ENCODE peak calls at places on chromosomes 2 and 18, in eight cellular contexts. S is left lung, N is neural crest cell, K is EL, O is LoVo, X is iPS DF 19.7, B is ACHN, I is NT2/D1. F is an unnamed sample.
A peak's percentile ranks its signal among the peaks of the same experiment; 100 is the strongest.

GRCh38 chr2:226514895-226515294 is 284.7 kb downstream of the IRS1 start:
- DNase-seq in S (no peak), N (no peak), K (peak; percentile 46), O (peak; percentile 50), X (no peak), B (no peak), I (no peak), F (peak; percentile 34)

GRCh38 chr2:28102455-28102874 is 211.9 kb downstream of the BABAM2 start:
- DNase-seq in S (no peak), N (no peak), K (peak; percentile 78), O (no peak), X (no peak), B (no peak), I (no peak), F (peak; percentile 93)

GRCh38 chr2:3738454-3738853 is 35.1 kb downstream of the DCDC2C start:
- DNase-seq in S (no peak), N (peak; percentile 16), K (peak; percentile 5), O (peak; percentile 5), X (no peak), B (peak; percentile 69), I (peak; percentile 43), F (peak; percentile 36)

GRCh38 chr2:211941359-211941758 is 597.2 kb downstream of the ERBB4 start:
- DNase-seq in S (no peak), N (no peak), K (no peak), O (no peak), X (no peak), B (no peak), I (no peak), F (no peak)

GRCh38 chr18:12989397-12990127 is 1.6 kb upstream of the CEP192 start:
- DNase-seq in S (no peak), N (no peak), K (no peak), O (no peak), X (no peak), B (no peak), I (no peak), F (no peak)

GRCh38 chr18:14948163-14948540 is 200.2 kb downstream of the ANKRD30B start:
- DNase-seq in S (no peak), N (no peak), K (no peak), O (no peak), X (no peak), B (no peak), I (no peak), F (no peak)

GRCh38 chr2:84906108-84906899 is 848 bp downstream of the TMSB10 start:
- DNase-seq in S (peak; percentile 90), N (no peak), K (no peak), O (no peak), X (no peak), B (no peak), I (no peak), F (no peak)

GRCh38 chr2:11343626-11344341 is 652 bp downstream of the ROCK2 start:
- DNase-seq in S (peak; percentile 90), N (peak; percentile 42), K (peak; percentile 56), O (peak; percentile 43), X (no peak), B (peak; percentile 39), I (peak; percentile 28), F (peak; percentile 27)

GRCh38 chr2:143205106-143205764 is 76.0 kb downstream of the ARHGAP15 start:
- DNase-seq in S (no peak), N (no peak), K (peak; percentile 1), O (peak; percentile 3), X (no peak), B (peak; percentile 27), I (no peak), F (peak; percentile 3)

GRCh38 chr2:22628183-22628582 is 756.8 kb upstream of the KLHL29 start:
- DNase-seq in S (no peak), N (no peak), K (no peak), O (no peak), X (no peak), B (no peak), I (no peak), F (no peak)

GRCh38 chr18:2536493-2536892 is 34.8 kb downstream of the METTL4 start:
- DNase-seq in S (no peak), N (no peak), K (peak; percentile 95), O (no peak), X (no peak), B (no peak), I (no peak), F (peak; percentile 64)

GRCh38 chr2:241339839-241340471 is 16.1 kb upstream of the FARP2 start:
- DNase-seq in S (no peak), N (no peak), K (no peak), O (no peak), X (no peak), B (no peak), I (no peak), F (no peak)

GRCh38 chr18:41457730-41458129 is 497.3 kb upstream of the PIK3C3 start:
- DNase-seq in S (no peak), N (no peak), K (no peak), O (no peak), X (no peak), B (no peak), I (no peak), F (no peak)

GRCh38 chr2:85257359-85258193 is 70.2 kb downstream of the TGOLN2 start:
- DNase-seq in S (no peak), N (no peak), K (peak; percentile 37), O (no peak), X (no peak), B (no peak), I (no peak), F (no peak)

GRCh38 chr2:184598313-184599053 is at the start of gene ZNF804A:
- DNase-seq in S (peak; percentile 90), N (peak; percentile 50), K (peak; percentile 38), O (no peak), X (no peak), B (peak; percentile 55), I (no peak), F (peak; percentile 54)

GRCh38 chr2:206657087-206657486 is 14.8 kb downstream of the FAM237A start:
- DNase-seq in S (no peak), N (no peak), K (no peak), O (no peak), X (no peak), B (no peak), I (no peak), F (no peak)

GRCh38 chr2:7736646-7737305 is 819.6 kb downstream of the RNF144A start:
- DNase-seq in S (no peak), N (no peak), K (peak; percentile 49), O (no peak), X (no peak), B (no peak), I (no peak), F (no peak)

GRCh38 chr2:16314001-16314400 is 351.6 kb downstream of the CYRIA start:
- DNase-seq in S (no peak), N (no peak), K (no peak), O (no peak), X (no peak), B (no peak), I (no peak), F (no peak)

GRCh38 chr2:170652637-170653417 is 62.3 kb upstream of the SP5 start:
- DNase-seq in S (no peak), N (no peak), K (no peak), O (no peak), X (no peak), B (no peak), I (no peak), F (no peak)